ENCODE peak calls at places on chromosomes 6 and 20, in seven cellular contexts. One of them, this sample, is unnamed.
A peak's percentile ranks its signal among the peaks of the same experiment; 100 is the strongest.

GRCh38 chr6:54083301-54083700 is 27.9 kb upstream of the MLIP start:
- DNase-seq in neural progenitor cell: no peak
- DNase-seq in MM.1S: no peak
- DNase-seq in GM23248: no peak
- DNase-seq in PC-3: no peak
- DNase-seq in HCT116: no peak
- DNase-seq in hepatocyte: no peak
- DNase-seq in this sample: no peak

GRCh38 chr20:45342863-45343444 is 5.3 kb downstream of the SDC4 start:
- DNase-seq in HCT116: no peak
- DNase-seq in hepatocyte: no peak
- DNase-seq in GM23248: no peak
- DNase-seq in neural progenitor cell: no peak
- DNase-seq in MM.1S: no peak
- DNase-seq in PC-3: no peak
- DNase-seq in this sample: no peak

GRCh38 chr20:58512808-58513552 is 2.2 kb downstream of the APCDD1L start:
- DNase-seq in GM23248: peak; percentile 17
- DNase-seq in MM.1S: no peak
- DNase-seq in PC-3: no peak
- DNase-seq in HCT116: no peak
- DNase-seq in neural progenitor cell: no peak
- DNase-seq in hepatocyte: no peak
- DNase-seq in this sample: peak; percentile 27

GRCh38 chr6:8245736-8246135 is 143.4 kb upstream of the EEF1E1 start:
- DNase-seq in hepatocyte: no peak
- DNase-seq in PC-3: no peak
- DNase-seq in MM.1S: no peak
- DNase-seq in HCT116: no peak
- DNase-seq in neural progenitor cell: no peak
- DNase-seq in GM23248: no peak
- DNase-seq in this sample: no peak

GRCh38 chr6:159451051-159451450 is 242.0 kb downstream of the SOD2 start:
- DNase-seq in MM.1S: no peak
- DNase-seq in HCT116: no peak
- DNase-seq in GM23248: peak; percentile 76
- DNase-seq in PC-3: no peak
- DNase-seq in hepatocyte: peak; percentile 67
- DNase-seq in neural progenitor cell: no peak
- DNase-seq in this sample: no peak

GRCh38 chr6:168545428-168545827 is 104.4 kb downstream of the SMOC2 start:
- DNase-seq in HCT116: no peak
- DNase-seq in neural progenitor cell: no peak
- DNase-seq in GM23248: no peak
- DNase-seq in MM.1S: no peak
- DNase-seq in PC-3: no peak
- DNase-seq in hepatocyte: no peak
- DNase-seq in this sample: no peak

GRCh38 chr6:26457407-26457795 is 354 bp upstream of the BTN2A1 start:
- DNase-seq in GM23248: peak; percentile 70
- DNase-seq in hepatocyte: peak; percentile 45
- DNase-seq in MM.1S: no peak
- DNase-seq in PC-3: no peak
- DNase-seq in neural progenitor cell: no peak
- DNase-seq in HCT116: no peak
- DNase-seq in this sample: peak; percentile 70

GRCh38 chr6:168225471-168225901 is 94.1 kb downstream of the DACT2 start:
- DNase-seq in MM.1S: no peak
- DNase-seq in hepatocyte: no peak
- DNase-seq in HCT116: no peak
- DNase-seq in GM23248: peak; percentile 51
- DNase-seq in neural progenitor cell: peak; percentile 42
- DNase-seq in PC-3: no peak
- DNase-seq in this sample: peak; percentile 30

GRCh38 chr6:168408504-168409136 is 32.4 kb upstream of the SMOC2 start:
- DNase-seq in hepatocyte: no peak
- DNase-seq in MM.1S: no peak
- DNase-seq in GM23248: no peak
- DNase-seq in HCT116: no peak
- DNase-seq in neural progenitor cell: no peak
- DNase-seq in PC-3: no peak
- DNase-seq in this sample: no peak

GRCh38 chr6:9224539-9224938 is 789.2 kb upstream of the SLC35B3 start:
- DNase-seq in GM23248: peak; percentile 12
- DNase-seq in MM.1S: no peak
- DNase-seq in PC-3: no peak
- DNase-seq in hepatocyte: no peak
- DNase-seq in neural progenitor cell: no peak
- DNase-seq in HCT116: no peak
- DNase-seq in this sample: no peak

GRCh38 chr20:38579219-38579618 is 1.8 kb upstream of the ADIG start:
- DNase-seq in MM.1S: no peak
- DNase-seq in neural progenitor cell: no peak
- DNase-seq in HCT116: no peak
- DNase-seq in GM23248: no peak
- DNase-seq in PC-3: no peak
- DNase-seq in hepatocyte: no peak
- DNase-seq in this sample: no peak

GRCh38 chr6:20534906-20535305 is 649 bp downstream of the CDKAL1 start:
- DNase-seq in neural progenitor cell: no peak
- DNase-seq in HCT116: no peak
- DNase-seq in PC-3: no peak
- DNase-seq in MM.1S: peak; percentile 24
- DNase-seq in GM23248: peak; percentile 36
- DNase-seq in hepatocyte: no peak
- DNase-seq in this sample: no peak

GRCh38 chr20:47677314-47678129 is 107.8 kb downstream of the SULF2 start:
- DNase-seq in GM23248: peak; percentile 50
- DNase-seq in PC-3: peak; percentile 77
- DNase-seq in MM.1S: peak; percentile 13
- DNase-seq in HCT116: peak; percentile 51
- DNase-seq in hepatocyte: peak; percentile 83
- DNase-seq in neural progenitor cell: peak; percentile 75
- DNase-seq in this sample: peak; percentile 86

GRCh38 chr6:106745824-106746610 is 116.6 kb downstream of the QRSL1 start:
- DNase-seq in hepatocyte: no peak
- DNase-seq in MM.1S: no peak
- DNase-seq in HCT116: no peak
- DNase-seq in neural progenitor cell: no peak
- DNase-seq in PC-3: peak; percentile 86
- DNase-seq in GM23248: no peak
- DNase-seq in this sample: no peak

GRCh38 chr6:90109141-90109540 is 187.5 kb downstream of the BACH2 start:
- DNase-seq in hepatocyte: no peak
- DNase-seq in MM.1S: no peak
- DNase-seq in HCT116: no peak
- DNase-seq in GM23248: no peak
- DNase-seq in PC-3: no peak
- DNase-seq in neural progenitor cell: no peak
- DNase-seq in this sample: no peak

GRCh38 chr20:48667481-48667880 is 160.3 kb downstream of the PREX1 start:
- DNase-seq in HCT116: no peak
- DNase-seq in PC-3: no peak
- DNase-seq in hepatocyte: no peak
- DNase-seq in MM.1S: no peak
- DNase-seq in GM23248: no peak
- DNase-seq in neural progenitor cell: no peak
- DNase-seq in this sample: no peak

GRCh38 chr6:47075741-47076421 is 33.7 kb upstream of the ADGRF1 start:
- DNase-seq in HCT116: no peak
- DNase-seq in PC-3: no peak
- DNase-seq in neural progenitor cell: no peak
- DNase-seq in MM.1S: no peak
- DNase-seq in GM23248: no peak
- DNase-seq in hepatocyte: no peak
- DNase-seq in this sample: no peak

GRCh38 chr20:61980647-61981583 is 84.8 kb downstream of the TAF4 start:
- DNase-seq in HCT116: peak; percentile 3
- DNase-seq in hepatocyte: no peak
- DNase-seq in neural progenitor cell: peak; percentile 60
- DNase-seq in MM.1S: peak; percentile 8
- DNase-seq in PC-3: peak; percentile 66
- DNase-seq in GM23248: peak; percentile 24
- DNase-seq in this sample: peak; percentile 56

GRCh38 chr6:144006731-144007454 is 1.2 kb downstream of the PLAGL1 start:
- DNase-seq in GM23248: peak; percentile 65
- DNase-seq in PC-3: peak; percentile 74
- DNase-seq in neural progenitor cell: peak; percentile 24
- DNase-seq in hepatocyte: peak; percentile 50
- DNase-seq in HCT116: peak; percentile 16
- DNase-seq in MM.1S: no peak
- DNase-seq in this sample: peak; percentile 33

GRCh38 chr6:122482750-122483080 is 11.1 kb upstream of the SERINC1 start:
- DNase-seq in PC-3: no peak
- DNase-seq in HCT116: no peak
- DNase-seq in GM23248: no peak
- DNase-seq in MM.1S: no peak
- DNase-seq in hepatocyte: peak; percentile 35
- DNase-seq in neural progenitor cell: peak; percentile 57
- DNase-seq in this sample: peak; percentile 62

DNA sequence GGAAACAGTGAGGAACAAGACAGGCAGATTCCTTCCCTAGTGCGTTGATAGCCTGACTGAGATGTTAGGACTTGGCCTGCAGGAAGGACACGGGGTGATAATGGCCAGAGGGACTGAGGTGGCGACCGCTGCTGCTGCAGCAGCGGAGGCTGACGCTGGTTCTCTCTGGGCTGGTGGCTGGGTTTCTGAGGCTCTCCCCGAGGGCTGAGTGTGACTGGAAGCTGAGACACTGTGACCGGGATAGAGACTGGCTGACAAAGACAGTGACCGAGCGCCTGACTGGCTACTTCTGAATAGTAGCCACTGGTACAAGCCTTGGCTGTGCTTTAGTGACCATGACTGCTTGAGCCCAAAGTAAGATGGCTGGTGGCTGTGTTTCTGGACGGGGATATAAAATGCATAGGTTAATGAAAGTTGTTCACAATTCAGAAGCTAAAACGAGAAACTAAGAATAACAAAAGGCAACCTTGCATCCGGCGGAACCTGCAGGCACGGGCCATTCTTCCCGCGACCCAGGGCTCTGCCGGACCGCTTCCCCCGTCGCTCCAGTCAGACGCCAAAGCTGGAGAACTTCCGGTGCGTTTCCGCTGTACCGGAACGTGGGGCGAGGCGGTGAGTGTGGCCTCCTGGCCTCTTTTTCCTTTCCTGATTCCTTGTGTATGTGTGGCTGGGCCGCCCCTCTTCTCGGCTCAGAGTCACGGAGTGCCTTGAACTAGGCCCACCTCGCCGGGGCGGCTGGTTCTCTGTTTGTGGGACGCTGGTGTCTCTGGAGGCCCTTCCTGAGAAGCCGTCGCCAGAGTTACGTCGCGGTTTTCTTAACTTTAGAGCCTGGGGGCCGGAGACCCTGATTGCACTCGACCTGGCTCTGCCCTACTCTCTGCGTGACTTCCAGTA is at the start of gene AAR2:
- DNase-seq in PC-3: peak; percentile 81
- DNase-seq in GM23248: peak; percentile 93
- DNase-seq in hepatocyte: peak; percentile 88
- DNase-seq in neural progenitor cell: peak; percentile 87
- DNase-seq in HCT116: peak; percentile 60
- DNase-seq in MM.1S: peak; percentile 78
- DNase-seq in this sample: peak; percentile 93
- TF ChIP-seq EZH2phosphoT487 in PC-3: no peak
- TF ChIP-seq EZH2phosphoT487 in GM23248: no peak
- TF ChIP-seq EZH2phosphoT487 in hepatocyte: no peak
- TF ChIP-seq EZH2phosphoT487 in neural progenitor cell: no peak
- TF ChIP-seq EZH2phosphoT487 in HCT116: no peak
- TF ChIP-seq EZH2phosphoT487 in MM.1S: no peak
- TF ChIP-seq EZH2phosphoT487 in this sample: no peak

GRCh38 chr20:3167738-3168078 is 5.6 kb downstream of the LZTS3 start:
- DNase-seq in hepatocyte: no peak
- DNase-seq in HCT116: no peak
- DNase-seq in MM.1S: no peak
- DNase-seq in neural progenitor cell: no peak
- DNase-seq in PC-3: no peak
- DNase-seq in GM23248: no peak
- DNase-seq in this sample: peak; percentile 47
- TF ChIP-seq EZH2 in hepatocyte: no peak
- TF ChIP-seq EZH2 in HCT116: no peak
- TF ChIP-seq EZH2 in MM.1S: no peak
- TF ChIP-seq EZH2 in neural progenitor cell: no peak
- TF ChIP-seq EZH2 in PC-3: no peak
- TF ChIP-seq EZH2 in GM23248: no peak
- TF ChIP-seq EZH2 in this sample: no peak

DNA sequence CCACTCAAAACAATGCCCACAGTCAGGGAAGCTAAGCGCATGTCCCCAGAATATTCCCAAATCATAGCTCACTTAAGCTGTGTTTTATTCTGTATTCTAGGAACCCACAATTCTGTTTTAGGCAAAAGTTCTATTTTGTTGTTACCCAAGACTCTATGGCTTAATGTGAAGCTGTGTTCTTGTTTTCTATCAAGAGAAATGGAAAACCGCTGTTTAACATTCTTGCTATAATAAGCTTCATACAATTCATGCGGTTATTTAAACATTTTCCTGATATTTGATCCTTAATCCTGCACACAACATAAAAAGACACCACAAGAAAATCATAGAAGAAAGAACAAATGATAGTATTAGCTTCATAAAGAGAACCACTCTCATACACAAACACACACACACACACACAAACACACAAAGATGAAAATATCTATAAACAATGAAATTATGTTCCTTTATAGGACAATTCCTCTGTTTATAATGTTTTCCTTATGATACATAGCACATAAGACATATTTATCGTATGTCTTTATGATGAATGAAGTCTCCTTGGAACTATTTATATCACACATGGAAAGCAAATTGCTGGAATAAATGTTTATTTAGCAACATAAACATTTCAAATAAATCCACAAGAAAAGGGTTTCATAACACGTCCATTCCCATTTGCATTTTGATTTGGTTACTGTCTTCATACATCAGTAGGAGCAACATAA is 16.4 kb upstream of the COL21A1 start:
- DNase-seq in MM.1S: no peak
- DNase-seq in HCT116: no peak
- DNase-seq in GM23248: no peak
- DNase-seq in neural progenitor cell: no peak
- DNase-seq in PC-3: no peak
- DNase-seq in hepatocyte: no peak
- DNase-seq in this sample: no peak
- TF ChIP-seq EZH2phosphoT487 in MM.1S: no peak
- TF ChIP-seq EZH2phosphoT487 in HCT116: no peak
- TF ChIP-seq EZH2phosphoT487 in GM23248: no peak
- TF ChIP-seq EZH2phosphoT487 in neural progenitor cell: no peak
- TF ChIP-seq EZH2phosphoT487 in PC-3: no peak
- TF ChIP-seq EZH2phosphoT487 in hepatocyte: peak; percentile 78
- TF ChIP-seq EZH2phosphoT487 in this sample: no peak

GRCh38 chr20:21397341-21398108 is at the start of gene NKX2-4:
- DNase-seq in MM.1S: no peak
- DNase-seq in hepatocyte: peak; percentile 12
- DNase-seq in PC-3: no peak
- DNase-seq in GM23248: no peak
- DNase-seq in HCT116: no peak
- DNase-seq in neural progenitor cell: peak; percentile 64
- DNase-seq in this sample: peak; percentile 67
- TF ChIP-seq EZH2 in MM.1S: no peak
- TF ChIP-seq EZH2 in hepatocyte: no peak
- TF ChIP-seq EZH2 in PC-3: no peak
- TF ChIP-seq EZH2 in GM23248: peak; percentile 97
- TF ChIP-seq EZH2 in HCT116: no peak
- TF ChIP-seq EZH2 in neural progenitor cell: peak; percentile 91
- TF ChIP-seq EZH2 in this sample: peak; percentile 78